ENCODE peak calls at places on chromosome 21, in four cellular contexts. S is heart left ventricle, W is A549, O is body of pancreas. G is an unnamed sample.

GRCh38 chr21:46459356-46460112 is 843 bp downstream of the DIP2A start:
- DNase-seq in S (peak; percentile 49), W (no peak), O (peak; percentile 61), G (peak; percentile 57)

GRCh38 chr21:16347223-16347622 is 617.4 kb downstream of the USP25 start:
- DNase-seq in O (no peak), S (no peak), W (no peak), G (no peak)

GRCh38 chr21:38229260-38229877 is 27.4 kb upstream of the KCNJ15 start:
- DNase-seq in W (no peak), O (no peak), S (no peak), G (no peak)

GRCh38 chr21:31557956-31558838 is 101.3 kb upstream of the SOD1 start:
- DNase-seq in W (no peak), S (no peak), O (peak; percentile 13), G (peak; percentile 63)

GRCh38 chr21:35614412-35614901 is 445.9 kb downstream of the SETD4 start:
- DNase-seq in O (no peak), W (no peak), S (no peak), G (no peak)

GRCh38 chr21:46562964-46563607 is 41.8 kb downstream of the S100B start:
- DNase-seq in O (no peak), W (no peak), S (no peak), G (no peak)

GRCh38 chr21:42172596-42173483 is 46.1 kb upstream of the ABCG1 start:
- DNase-seq in S (no peak), W (no peak), O (no peak), G (peak; percentile 13)

GRCh38 chr21:35987475-35987874 is 72.9 kb downstream of the SETD4 start:
- DNase-seq in W (no peak), S (no peak), O (peak; percentile 72), G (no peak)

GRCh38 chr21:22880573-22880972 is 1882.4 kb downstream of the NCAM2 start:
- DNase-seq in O (no peak), W (no peak), S (no peak), G (no peak)

GRCh38 chr21:36747815-36748381 is 49.0 kb downstream of the SIM2 start:
- DNase-seq in W (no peak), O (peak; percentile 78), S (peak; percentile 47), G (peak; percentile 73)

GRCh38 chr21:31908106-31909031 is 35.5 kb downstream of the HUNK start:
- DNase-seq in S (no peak), O (peak; percentile 81), W (no peak), G (peak; percentile 69)

GRCh38 chr21:37060296-37060695 is 12.6 kb downstream of the PIGP start:
- DNase-seq in S (peak; percentile 47), W (peak; percentile 78), O (peak; percentile 31), G (peak; percentile 51)

GRCh38 chr21:39341249-39341923 is 7.5 kb downstream of the HMGN1 start:
- DNase-seq in W (no peak), O (no peak), S (no peak), G (no peak)

GRCh38 chr21:37193006-37193405 is 74.1 kb downstream of the VPS26C start:
- DNase-seq in S (no peak), W (no peak), O (no peak), G (no peak)

GRCh38 chr21:46619846-46620245 is 15.0 kb upstream of the S100B start:
- DNase-seq in S (no peak), O (no peak), W (no peak), G (no peak)

GRCh38 chr21:31630062-31630711 is 29.3 kb upstream of the SOD1 start:
- DNase-seq in O (peak; percentile 89), W (peak; percentile 8), S (no peak), G (no peak)

GRCh38 chr21:16388911-16389515 is 659.2 kb downstream of the USP25 start:
- DNase-seq in W (no peak), O (no peak), S (no peak), G (no peak)

GRCh38 chr21:40841524-40842196 is 5.3 kb downstream of the DSCAM start:
- DNase-seq in W (peak; percentile 3), S (peak; percentile 48), O (peak; percentile 74), G (peak; percentile 84)

GRCh38 chr21:41751621-41752020 is 15.2 kb downstream of the RIPK4 start:
- DNase-seq in W (no peak), S (no peak), O (peak; percentile 57), G (no peak)

GRCh38 chr21:21003701-21004100 is 5.5 kb downstream of the NCAM2 start:
- DNase-seq in W (no peak), O (no peak), S (no peak), G (no peak)

GRCh38 chr21:21715286-21715969 is 717.2 kb downstream of the NCAM2 start:
- DNase-seq in O (no peak), W (no peak), S (no peak), G (no peak)

GRCh38 chr21:42301371-42302291 is 13.6 kb downstream of the TFF3 start:
- DNase-seq in O (no peak), S (peak; percentile 28), W (no peak), G (no peak)

GRCh38 chr21:44529011-44529421 is 11.0 kb downstream of the KRTAP10-1 start:
- DNase-seq in O (no peak), S (peak; percentile 17), W (no peak), G (no peak)
- H3K4me1 ChIP-seq in O (no peaks in the 10 kb centered on the region), S (no peaks in the 10 kb centered on the region), W (no peaks in the 10 kb centered on the region), G (no peaks in the 10 kb centered on the region)

GRCh38 chr21:29376556-29376955 is 77.8 kb downstream of the BACH1 start:
- DNase-seq in O (peak; percentile 71), W (peak; percentile 8), S (peak; percentile 39), G (peak; percentile 70)
- TF ChIP-seq CTCF in O (peak; percentile 32), W (peak; percentile 17), S (no peak), G (peak; percentile 29)

DNA sequence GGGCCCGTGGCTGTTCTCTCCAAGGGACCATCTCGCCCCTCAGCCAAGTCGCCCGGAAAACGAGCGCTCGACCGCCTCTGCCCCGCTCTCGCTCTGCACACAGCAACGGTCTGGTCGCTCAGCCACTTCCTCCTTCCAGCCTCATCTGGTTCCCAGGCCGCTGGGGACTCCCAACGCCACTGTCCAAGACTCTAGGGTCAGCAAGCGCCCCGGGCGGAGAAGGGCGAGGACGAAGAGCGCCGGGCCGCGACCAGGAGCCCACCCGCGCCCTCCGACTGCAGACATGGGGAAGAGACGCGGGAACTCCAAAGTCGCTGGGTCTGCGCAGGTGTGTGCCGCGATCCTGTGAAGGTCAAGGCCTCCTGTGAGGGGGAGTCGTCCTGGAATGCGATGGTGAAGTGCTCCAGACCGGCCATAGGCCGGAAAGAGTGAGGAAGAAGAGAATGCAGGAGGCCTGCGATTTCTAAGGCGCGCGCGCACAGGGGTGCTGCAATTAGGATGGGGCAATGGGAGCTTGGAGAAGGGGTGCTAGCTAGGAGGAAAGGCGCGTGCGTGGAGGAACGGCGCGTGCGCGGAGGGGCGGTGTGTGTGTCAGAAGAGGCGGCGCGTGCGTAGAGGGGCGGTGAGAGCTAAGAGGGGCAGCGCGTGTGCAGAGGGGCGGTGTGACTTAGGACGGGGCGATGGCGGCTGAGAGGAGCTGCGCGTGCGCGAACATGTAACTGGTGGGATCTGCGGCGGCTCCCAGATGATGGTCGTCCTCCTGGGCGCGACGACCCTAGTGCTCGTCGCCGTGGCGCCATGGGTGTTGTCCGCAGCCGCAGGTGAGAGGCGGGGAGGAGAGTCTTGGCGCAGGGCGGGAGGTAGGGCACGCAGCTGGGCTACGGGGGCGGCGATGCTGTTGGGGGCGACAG is at the start of gene IFNAR1:
- DNase-seq in W (peak; percentile 73), O (peak; percentile 100), S (peak; percentile 99), G (peak; percentile 99)
- TF ChIP-seq POLR2A in W (peak; percentile 75), O (peak; percentile 93), S (peak; percentile 78), G (peak; percentile 52)

GRCh38 chr21:44991538-44992483 is 52.0 kb downstream of the SLX9 start:
- DNase-seq in W (no peak), O (no peak), S (peak; percentile 14), G (no peak)
- H3K4me1 ChIP-seq in W (no peaks in the 10 kb centered on the region), O (no peaks in the 10 kb centered on the region), S (no peaks in the 10 kb centered on the region), G (no peaks in the 10 kb centered on the region)

GRCh38 chr21:30391615-30392014 is 4.2 kb upstream of the KRTAP13-1 start:
- DNase-seq in S (no peak), O (no peak), W (no peak), G (no peak)
- TF ChIP-seq CTCF in S (no peak), O (no peak), W (no peak), G (no peak)

GRCh38 chr21:26832513-26832912 is 12.7 kb downstream of the ADAMTS1 start:
- DNase-seq in S (no peak), O (no peak), W (no peak), G (no peak)
- TF ChIP-seq POLR2A in S (no peak), O (no peak), W (no peak), G (no peak)

GRCh38 chr21:33695785-33696184 is 53.5 kb downstream of the ITSN1 start:
- DNase-seq in W (no peak), S (no peak), O (no peak), G (no peak)
- H3K4me1 ChIP-seq in W (no peaks in the 10 kb centered on the region), S (no peaks in the 10 kb centered on the region), O (no peaks in the 10 kb centered on the region), G (no peaks in the 10 kb centered on the region)

DNA sequence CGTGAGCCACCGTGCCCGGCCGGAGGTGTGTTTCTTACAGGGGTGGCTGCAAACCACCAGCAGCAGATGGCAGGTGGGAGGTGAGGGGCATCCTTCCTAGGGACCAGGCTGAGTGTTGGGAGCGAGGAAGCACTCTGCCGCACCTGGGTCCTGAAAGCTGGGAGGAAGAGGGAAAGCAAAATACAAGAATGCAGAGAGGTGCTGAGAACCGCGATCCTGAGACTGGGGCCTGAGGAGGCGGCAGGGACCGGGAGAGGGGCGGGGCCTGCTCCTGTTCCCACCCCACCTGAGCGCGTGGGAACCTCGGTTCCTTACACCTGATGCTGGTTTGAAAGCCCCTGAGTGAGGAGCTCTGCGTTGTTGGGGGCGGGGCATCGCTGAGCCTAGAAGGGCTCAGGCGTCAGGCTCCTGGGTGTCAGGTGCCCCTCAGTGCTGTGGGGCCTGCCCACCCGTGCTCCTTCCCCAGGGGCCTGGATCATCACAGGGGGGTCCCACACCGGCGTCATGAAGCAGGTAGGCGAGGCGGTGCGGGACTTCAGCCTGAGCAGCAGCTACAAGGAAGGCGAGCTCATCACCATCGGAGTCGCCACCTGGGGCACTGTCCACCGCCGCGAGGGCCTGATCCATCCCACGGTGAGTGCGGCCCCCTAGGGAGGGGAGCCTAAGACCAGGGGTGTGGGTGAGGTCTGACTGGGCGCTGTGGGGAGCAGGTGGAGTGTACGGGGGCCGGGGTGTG is 15.5 kb downstream of the TRPM2 start:
- DNase-seq in O (no peak), S (no peak), W (peak; percentile 21), G (peak; percentile 18)
- TF ChIP-seq CTCF in O (no peak), S (no peak), W (no peak), G (no peak)